ENCODE peak calls at places on chromosomes 5 and 9, in five cellular contexts. G is HepG2, I is Panc1, O is GM12878, Z is HCT116. B is an unnamed sample. For H3K27me3, the result is how much of the 10 kb centered on the place peaks cover.

GRCh38 chr9:4147476-4148214 is 152.2 kb downstream of the GLIS3 start:
- ATAC-seq in Z (no peak), G (peak), I (no peak), O (no peak), B (no peak)

GRCh38 chr5:5372930-5373329 is 49.5 kb upstream of the ICE1 start:
- ATAC-seq in O (no peak), Z (no peak), I (no peak), G (no peak), B (no peak)

GRCh38 chr5:110956913-110957813 is 114.3 kb upstream of the TSLP start:
- ATAC-seq in I (no peak), Z (no peak), G (peak), O (no peak), B (no peak)

GRCh38 chr9:111870774-111871542 is 25.7 kb upstream of the UGCG start:
- ATAC-seq in O (peak), G (no peak), I (no peak), Z (no peak), B (no peak)

GRCh38 chr9:123556464-123557435 is 200.8 kb downstream of the CRB2 start:
- ATAC-seq in G (no peak), O (no peak), I (no peak), Z (no peak), B (no peak)

GRCh38 chr5:43068037-43068436 is 27.9 kb upstream of the ANXA2R start:
- ATAC-seq in O (no peak), G (no peak), I (no peak), Z (no peak), B (no peak)

GRCh38 chr5:149754481-149754880 is 24.4 kb downstream of the PPARGC1B start:
- ATAC-seq in O (no peak), I (no peak), G (no peak), Z (no peak), B (no peak)

GRCh38 chr9:133715866-133716563 is 22.1 kb downstream of the SARDH start:
- ATAC-seq in G (peak), O (peak), Z (peak), I (peak), B (no peak)

GRCh38 chr5:77218263-77218662 is 7.8 kb downstream of the PDE8B start:
- ATAC-seq in Z (peak), O (peak), I (peak), G (peak), B (no peak)

GRCh38 chr9:93996863-93997262 is 41.7 kb upstream of the BARX1 start:
- ATAC-seq in G (no peak), O (no peak), Z (peak), I (no peak), B (no peak)
- TF ChIP-seq CTCF in G (no peak), O (no peak), Z (peak), I (peak), B (no peak)

GRCh38 chr5:142734904-142735190 is 35.3 kb upstream of the ARHGAP26 start:
- ATAC-seq in Z (no peak), I (no peak), G (no peak), O (no peak), B (no peak)
- TF ChIP-seq POLR2AphosphoS5 in Z (no peak), I (no peak), G (no peak), O (no peak), B (no peak)

DNA sequence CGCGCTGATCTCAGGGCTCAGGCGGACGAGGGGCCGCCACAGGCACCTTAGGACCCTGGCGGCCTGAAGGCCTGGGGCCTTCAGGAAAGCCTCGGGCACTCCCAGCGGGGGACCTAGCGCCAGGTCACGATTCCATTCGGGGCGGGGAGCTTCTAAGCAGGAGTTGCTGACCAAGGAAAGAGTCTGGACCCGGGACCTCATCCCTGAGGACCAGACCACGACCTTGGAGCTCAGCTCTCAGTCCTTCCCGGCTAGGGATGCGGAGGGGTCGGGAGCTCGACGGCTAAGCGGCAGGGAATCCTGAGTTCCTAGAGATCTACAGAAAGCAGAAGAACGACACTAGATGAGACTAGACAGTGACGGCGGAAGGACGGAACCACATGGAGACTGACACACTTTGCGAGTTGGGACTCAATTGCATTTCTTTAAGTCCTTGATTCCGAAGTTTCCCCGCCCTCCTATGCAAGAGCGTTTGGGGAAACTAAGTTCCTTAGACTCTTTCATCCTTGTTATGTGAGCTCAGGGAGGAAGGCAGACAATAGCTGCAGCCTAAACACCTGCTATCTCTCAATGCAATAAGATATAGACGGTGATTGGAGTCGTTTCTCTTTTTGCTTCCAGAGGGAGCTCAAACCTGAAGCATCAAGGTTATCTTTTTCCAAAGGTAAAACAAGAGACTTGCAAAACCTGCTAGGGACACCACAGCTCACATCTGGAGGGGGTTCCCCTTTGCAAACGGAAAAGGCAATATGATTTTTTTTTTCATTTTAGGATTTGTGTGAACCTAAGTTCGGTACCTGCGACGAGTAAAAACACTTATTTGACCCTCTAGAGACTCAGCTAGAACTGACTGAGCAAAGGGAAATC is 9.7 kb downstream of the NR2F1-AS1 start:
- ATAC-seq in G (no peak), O (no peak), Z (no peak), I (no peak), B (no peak)
- H3K27me3 ChIP-seq in G (under half), O (under half), Z (under half), I (under half), B (under half)

DNA sequence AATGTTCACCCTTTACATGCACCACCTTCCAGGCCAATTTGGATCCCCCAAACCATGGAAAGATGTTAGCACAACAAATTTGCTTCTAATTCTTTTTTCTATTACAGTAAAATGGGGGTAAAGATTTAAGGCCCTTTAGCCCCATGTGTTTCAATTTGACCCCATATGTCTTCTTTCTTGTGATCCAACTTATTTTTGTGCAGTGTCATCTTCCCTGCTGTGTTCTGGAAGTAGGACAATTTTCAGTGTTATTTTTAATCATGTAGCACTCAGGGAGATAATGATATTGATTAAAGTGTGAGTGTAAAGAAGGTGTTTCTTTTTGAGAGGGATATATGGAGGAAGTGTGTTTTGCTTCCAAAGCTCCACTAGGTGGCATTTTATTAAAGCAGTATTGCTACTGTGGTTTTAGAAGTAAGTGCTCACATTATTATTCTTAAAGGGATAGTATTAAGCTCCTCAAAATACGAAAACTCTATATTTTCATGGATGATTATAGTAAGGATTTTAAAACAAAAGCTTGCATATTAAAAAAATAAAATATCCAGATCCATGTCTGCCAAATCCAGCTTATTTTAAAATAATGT is 118.7 kb upstream of the ATP10B start:
- ATAC-seq in G (no peak), O (peak), Z (no peak), I (no peak), B (no peak)
- TF ChIP-seq CTCF in G (peak), O (peak), Z (no peak), I (peak), B (peak)

GRCh38 chr5:132747064-132747692 is at the start of gene CCNI2:
- ATAC-seq in O (peak), I (peak), G (no peak), Z (peak), B (peak)
- TF ChIP-seq POLR2AphosphoS5 in O (no peak), I (no peak), G (no peak), Z (peak), B (no peak)

DNA sequence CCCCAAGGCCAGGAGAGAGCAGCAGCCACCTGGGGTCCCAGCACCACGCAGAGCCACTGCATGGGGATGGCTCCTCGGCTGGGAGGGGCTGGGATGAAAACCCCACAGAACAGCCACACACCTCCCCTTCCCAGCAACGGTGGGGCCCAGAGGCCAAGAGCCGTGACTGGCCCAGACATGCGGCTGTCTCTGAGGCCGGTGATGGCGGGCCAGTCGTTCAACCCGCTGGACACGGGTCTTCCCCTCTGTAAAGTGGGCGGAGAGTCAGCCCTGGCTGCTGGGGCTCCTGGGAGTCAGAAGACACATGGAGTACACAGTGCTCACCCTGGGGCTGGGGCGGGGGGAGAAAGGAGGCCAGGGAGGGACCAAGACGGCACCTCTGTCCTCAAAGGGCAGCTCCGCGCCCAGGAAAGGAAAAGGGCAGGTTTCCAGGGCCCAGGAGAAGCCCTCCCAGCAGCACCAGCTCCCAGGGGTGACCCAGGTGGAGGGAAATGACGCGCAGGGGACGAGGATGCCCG is 2.9 kb upstream of the CCDC187 start:
- ATAC-seq in G (peak), O (peak), Z (no peak), I (peak), B (peak)
- H3K27me3 ChIP-seq in G (under half), O (under half), Z (under half), I (under half), B (half or more)

DNA sequence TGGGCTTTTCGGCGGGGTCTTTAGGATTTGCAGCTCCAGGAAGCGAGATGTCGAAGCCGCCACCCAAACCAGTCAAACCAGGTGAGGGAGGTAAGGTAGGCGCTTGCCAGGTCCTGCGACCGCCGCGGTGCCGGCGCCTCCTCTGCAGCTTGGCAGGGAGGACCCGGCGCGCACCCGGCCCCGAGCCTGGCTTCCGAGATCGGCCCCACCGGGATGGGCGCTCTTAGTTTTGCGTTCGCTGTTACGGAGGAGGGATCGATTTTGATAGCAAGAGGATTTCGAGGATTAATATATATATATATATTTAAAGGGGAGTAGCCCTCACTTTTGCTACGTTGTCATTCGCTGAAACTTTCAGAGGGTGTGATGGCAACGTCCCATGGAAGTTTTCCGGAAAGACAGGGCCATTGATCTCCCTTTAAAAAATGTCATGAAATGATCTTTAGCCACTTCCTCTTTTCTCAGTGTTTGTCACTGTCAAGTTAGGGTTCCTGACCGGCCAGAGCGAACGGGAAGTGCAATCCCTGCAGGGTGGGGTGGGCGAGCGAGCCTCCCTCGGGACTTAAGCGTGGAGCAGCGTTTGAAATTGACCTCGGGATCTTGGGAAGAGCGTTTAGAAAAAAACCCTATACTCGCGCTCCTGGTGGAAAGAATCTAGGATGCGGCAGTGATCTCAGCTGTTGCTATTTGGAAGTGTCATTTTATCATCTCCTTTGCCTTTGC is 493 bp downstream of the OSTF1 start:
- ATAC-seq in G (peak), O (peak), I (peak), Z (peak), B (peak)
- TF ChIP-seq CTCF in G (no peak), O (no peak), I (no peak), Z (peak), B (peak)

GRCh38 chr9:93813687-93814560 is 141.2 kb downstream of the BARX1 start:
- ATAC-seq in O (no peak), I (no peak), G (no peak), Z (no peak), B (no peak)
- TF ChIP-seq POLR2AphosphoS5 in O (no peak), I (no peak), G (no peak), Z (no peak), B (no peak)

B was measured in gastroesophageal sphincter.